ENCODE peak calls at places on chromosomes 3 and 15, in eight cellular contexts. One of them, this sample, is unnamed.

GRCh38 chr15:70198441-70199123 is 100.9 kb upstream of the TLE3 start:
- DNase-seq in stimulated activated CD4-positive, alpha-beta T cell treated with anti-CD3 and anti-CD28 coated beads, Interleukin-15, amount 100 ng/mL, for 1 hour: no peak
- DNase-seq in Right ventricle myocardium inferior: no peak
- DNase-seq in activated B cell treated with CpG ODN at 0.5 μM for 24 hours: no peak
- DNase-seq in K562: no peak
- DNase-seq in sigmoid colon: no peak
- DNase-seq in Calu3: no peak
- DNase-seq in activated CD4-positive, alpha-beta T cell treated with anti-CD3 and anti-CD28 coated beads, Interleukin-2, amount 50 U/mL, for 1 hour: no peak
- DNase-seq in this sample: no peak

GRCh38 chr3:192902481-192903023 is 15.1 kb downstream of the MB21D2 start:
- DNase-seq in Calu3: no peak
- DNase-seq in K562: no peak
- DNase-seq in activated B cell treated with CpG ODN at 0.5 μM for 24 hours: no peak
- DNase-seq in activated CD4-positive, alpha-beta T cell treated with anti-CD3 and anti-CD28 coated beads, Interleukin-2, amount 50 U/mL, for 1 hour: no peak
- DNase-seq in sigmoid colon: no peak
- DNase-seq in stimulated activated CD4-positive, alpha-beta T cell treated with anti-CD3 and anti-CD28 coated beads, Interleukin-15, amount 100 ng/mL, for 1 hour: no peak
- DNase-seq in Right ventricle myocardium inferior: no peak
- DNase-seq in this sample: no peak

GRCh38 chr15:32134777-32135307 is 104.5 kb downstream of the CHRNA7 start:
- DNase-seq in Calu3: no peak
- DNase-seq in Right ventricle myocardium inferior: no peak
- DNase-seq in sigmoid colon: no peak
- DNase-seq in stimulated activated CD4-positive, alpha-beta T cell treated with anti-CD3 and anti-CD28 coated beads, Interleukin-15, amount 100 ng/mL, for 1 hour: no peak
- DNase-seq in activated CD4-positive, alpha-beta T cell treated with anti-CD3 and anti-CD28 coated beads, Interleukin-2, amount 50 U/mL, for 1 hour: no peak
- DNase-seq in K562: no peak
- DNase-seq in activated B cell treated with CpG ODN at 0.5 μM for 24 hours: no peak
- DNase-seq in this sample: no peak

GRCh38 chr3:5005367-5005766 is 26.1 kb downstream of the BHLHE40 start:
- DNase-seq in stimulated activated CD4-positive, alpha-beta T cell treated with anti-CD3 and anti-CD28 coated beads, Interleukin-15, amount 100 ng/mL, for 1 hour: no peak
- DNase-seq in Right ventricle myocardium inferior: no peak
- DNase-seq in activated CD4-positive, alpha-beta T cell treated with anti-CD3 and anti-CD28 coated beads, Interleukin-2, amount 50 U/mL, for 1 hour: no peak
- DNase-seq in sigmoid colon: peak
- DNase-seq in Calu3: no peak
- DNase-seq in activated B cell treated with CpG ODN at 0.5 μM for 24 hours: no peak
- DNase-seq in K562: no peak
- DNase-seq in this sample: no peak

GRCh38 chr3:71318459-71318827 is 265.1 kb downstream of the FOXP1 start:
- DNase-seq in Right ventricle myocardium inferior: no peak
- DNase-seq in sigmoid colon: no peak
- DNase-seq in Calu3: no peak
- DNase-seq in activated CD4-positive, alpha-beta T cell treated with anti-CD3 and anti-CD28 coated beads, Interleukin-2, amount 50 U/mL, for 1 hour: no peak
- DNase-seq in K562: no peak
- DNase-seq in activated B cell treated with CpG ODN at 0.5 μM for 24 hours: no peak
- DNase-seq in stimulated activated CD4-positive, alpha-beta T cell treated with anti-CD3 and anti-CD28 coated beads, Interleukin-15, amount 100 ng/mL, for 1 hour: no peak
- DNase-seq in this sample: no peak

GRCh38 chr15:25849431-25849921 is 13.7 kb downstream of the ATP10A start:
- DNase-seq in sigmoid colon: peak
- DNase-seq in Right ventricle myocardium inferior: no peak
- DNase-seq in K562: no peak
- DNase-seq in stimulated activated CD4-positive, alpha-beta T cell treated with anti-CD3 and anti-CD28 coated beads, Interleukin-15, amount 100 ng/mL, for 1 hour: no peak
- DNase-seq in activated B cell treated with CpG ODN at 0.5 μM for 24 hours: no peak
- DNase-seq in Calu3: no peak
- DNase-seq in activated CD4-positive, alpha-beta T cell treated with anti-CD3 and anti-CD28 coated beads, Interleukin-2, amount 50 U/mL, for 1 hour: no peak
- DNase-seq in this sample: no peak

GRCh38 chr3:30131171-30131570 is 475.2 kb upstream of the TGFBR2 start:
- DNase-seq in Right ventricle myocardium inferior: no peak
- DNase-seq in Calu3: no peak
- DNase-seq in K562: peak
- DNase-seq in sigmoid colon: no peak
- DNase-seq in activated CD4-positive, alpha-beta T cell treated with anti-CD3 and anti-CD28 coated beads, Interleukin-2, amount 50 U/mL, for 1 hour: no peak
- DNase-seq in activated B cell treated with CpG ODN at 0.5 μM for 24 hours: no peak
- DNase-seq in stimulated activated CD4-positive, alpha-beta T cell treated with anti-CD3 and anti-CD28 coated beads, Interleukin-15, amount 100 ng/mL, for 1 hour: no peak
- DNase-seq in this sample: no peak

GRCh38 chr15:67850995-67851535 is 11.2 kb upstream of the RNU6-1 start:
- DNase-seq in activated B cell treated with CpG ODN at 0.5 μM for 24 hours: no peak
- DNase-seq in K562: no peak
- DNase-seq in Calu3: no peak
- DNase-seq in Right ventricle myocardium inferior: no peak
- DNase-seq in sigmoid colon: peak
- DNase-seq in activated CD4-positive, alpha-beta T cell treated with anti-CD3 and anti-CD28 coated beads, Interleukin-2, amount 50 U/mL, for 1 hour: no peak
- DNase-seq in stimulated activated CD4-positive, alpha-beta T cell treated with anti-CD3 and anti-CD28 coated beads, Interleukin-15, amount 100 ng/mL, for 1 hour: no peak
- DNase-seq in this sample: no peak

GRCh38 chr3:113124256-113124830 is 87.0 kb upstream of the BOC start:
- DNase-seq in stimulated activated CD4-positive, alpha-beta T cell treated with anti-CD3 and anti-CD28 coated beads, Interleukin-15, amount 100 ng/mL, for 1 hour: no peak
- DNase-seq in Calu3: no peak
- DNase-seq in Right ventricle myocardium inferior: no peak
- DNase-seq in sigmoid colon: no peak
- DNase-seq in activated B cell treated with CpG ODN at 0.5 μM for 24 hours: no peak
- DNase-seq in activated CD4-positive, alpha-beta T cell treated with anti-CD3 and anti-CD28 coated beads, Interleukin-2, amount 50 U/mL, for 1 hour: no peak
- DNase-seq in K562: no peak
- DNase-seq in this sample: no peak

GRCh38 chr15:40471105-40471777 is 457 bp downstream of the CHST14 start:
- DNase-seq in activated CD4-positive, alpha-beta T cell treated with anti-CD3 and anti-CD28 coated beads, Interleukin-2, amount 50 U/mL, for 1 hour: peak
- DNase-seq in activated B cell treated with CpG ODN at 0.5 μM for 24 hours: peak
- DNase-seq in K562: peak
- DNase-seq in stimulated activated CD4-positive, alpha-beta T cell treated with anti-CD3 and anti-CD28 coated beads, Interleukin-15, amount 100 ng/mL, for 1 hour: peak
- DNase-seq in Calu3: peak
- DNase-seq in sigmoid colon: no peak
- DNase-seq in Right ventricle myocardium inferior: peak
- DNase-seq in this sample: no peak

GRCh38 chr15:41981373-41982132 is 9.2 kb upstream of the EHD4 start:
- DNase-seq in K562: peak
- DNase-seq in sigmoid colon: peak
- DNase-seq in activated B cell treated with CpG ODN at 0.5 μM for 24 hours: no peak
- DNase-seq in Right ventricle myocardium inferior: no peak
- DNase-seq in Calu3: no peak
- DNase-seq in activated CD4-positive, alpha-beta T cell treated with anti-CD3 and anti-CD28 coated beads, Interleukin-2, amount 50 U/mL, for 1 hour: no peak
- DNase-seq in stimulated activated CD4-positive, alpha-beta T cell treated with anti-CD3 and anti-CD28 coated beads, Interleukin-15, amount 100 ng/mL, for 1 hour: no peak
- DNase-seq in this sample: no peak

GRCh38 chr3:45112939-45113338 is 33.2 kb downstream of the CDCP1 start:
- DNase-seq in Right ventricle myocardium inferior: no peak
- DNase-seq in activated CD4-positive, alpha-beta T cell treated with anti-CD3 and anti-CD28 coated beads, Interleukin-2, amount 50 U/mL, for 1 hour: no peak
- DNase-seq in sigmoid colon: no peak
- DNase-seq in stimulated activated CD4-positive, alpha-beta T cell treated with anti-CD3 and anti-CD28 coated beads, Interleukin-15, amount 100 ng/mL, for 1 hour: no peak
- DNase-seq in Calu3: no peak
- DNase-seq in activated B cell treated with CpG ODN at 0.5 μM for 24 hours: no peak
- DNase-seq in K562: no peak
- DNase-seq in this sample: no peak

GRCh38 chr3:99562138-99562537 is 76.3 kb upstream of the COL8A1 start:
- DNase-seq in activated B cell treated with CpG ODN at 0.5 μM for 24 hours: no peak
- DNase-seq in Calu3: peak
- DNase-seq in sigmoid colon: no peak
- DNase-seq in Right ventricle myocardium inferior: no peak
- DNase-seq in activated CD4-positive, alpha-beta T cell treated with anti-CD3 and anti-CD28 coated beads, Interleukin-2, amount 50 U/mL, for 1 hour: no peak
- DNase-seq in stimulated activated CD4-positive, alpha-beta T cell treated with anti-CD3 and anti-CD28 coated beads, Interleukin-15, amount 100 ng/mL, for 1 hour: no peak
- DNase-seq in K562: no peak
- DNase-seq in this sample: no peak

GRCh38 chr15:45499426-45499825 is 23.1 kb downstream of the SLC30A4 start:
- DNase-seq in Right ventricle myocardium inferior: no peak
- DNase-seq in K562: no peak
- DNase-seq in sigmoid colon: no peak
- DNase-seq in activated B cell treated with CpG ODN at 0.5 μM for 24 hours: no peak
- DNase-seq in activated CD4-positive, alpha-beta T cell treated with anti-CD3 and anti-CD28 coated beads, Interleukin-2, amount 50 U/mL, for 1 hour: no peak
- DNase-seq in Calu3: no peak
- DNase-seq in stimulated activated CD4-positive, alpha-beta T cell treated with anti-CD3 and anti-CD28 coated beads, Interleukin-15, amount 100 ng/mL, for 1 hour: no peak
- DNase-seq in this sample: no peak

GRCh38 chr15:73851679-73852078 is 21.7 kb upstream of the TBC1D21 start:
- DNase-seq in stimulated activated CD4-positive, alpha-beta T cell treated with anti-CD3 and anti-CD28 coated beads, Interleukin-15, amount 100 ng/mL, for 1 hour: no peak
- DNase-seq in Calu3: peak
- DNase-seq in activated B cell treated with CpG ODN at 0.5 μM for 24 hours: no peak
- DNase-seq in Right ventricle myocardium inferior: no peak
- DNase-seq in activated CD4-positive, alpha-beta T cell treated with anti-CD3 and anti-CD28 coated beads, Interleukin-2, amount 50 U/mL, for 1 hour: peak
- DNase-seq in K562: peak
- DNase-seq in sigmoid colon: no peak
- DNase-seq in this sample: no peak

GRCh38 chr15:71079208-71080044 is 35.8 kb upstream of the THSD4 start:
- DNase-seq in activated CD4-positive, alpha-beta T cell treated with anti-CD3 and anti-CD28 coated beads, Interleukin-2, amount 50 U/mL, for 1 hour: no peak
- DNase-seq in stimulated activated CD4-positive, alpha-beta T cell treated with anti-CD3 and anti-CD28 coated beads, Interleukin-15, amount 100 ng/mL, for 1 hour: no peak
- DNase-seq in activated B cell treated with CpG ODN at 0.5 μM for 24 hours: no peak
- DNase-seq in K562: no peak
- DNase-seq in Right ventricle myocardium inferior: no peak
- DNase-seq in sigmoid colon: no peak
- DNase-seq in Calu3: peak
- DNase-seq in this sample: no peak

GRCh38 chr15:92451225-92451825 is 57.6 kb downstream of the ST8SIA2 start:
- DNase-seq in activated CD4-positive, alpha-beta T cell treated with anti-CD3 and anti-CD28 coated beads, Interleukin-2, amount 50 U/mL, for 1 hour: no peak
- DNase-seq in K562: no peak
- DNase-seq in stimulated activated CD4-positive, alpha-beta T cell treated with anti-CD3 and anti-CD28 coated beads, Interleukin-15, amount 100 ng/mL, for 1 hour: no peak
- DNase-seq in activated B cell treated with CpG ODN at 0.5 μM for 24 hours: no peak
- DNase-seq in Calu3: no peak
- DNase-seq in Right ventricle myocardium inferior: no peak
- DNase-seq in sigmoid colon: no peak
- DNase-seq in this sample: no peak

GRCh38 chr15:32818758-32819405 is 101.1 kb downstream of the GREM1 start:
- DNase-seq in Calu3: no peak
- DNase-seq in activated CD4-positive, alpha-beta T cell treated with anti-CD3 and anti-CD28 coated beads, Interleukin-2, amount 50 U/mL, for 1 hour: no peak
- DNase-seq in activated B cell treated with CpG ODN at 0.5 μM for 24 hours: no peak
- DNase-seq in Right ventricle myocardium inferior: no peak
- DNase-seq in stimulated activated CD4-positive, alpha-beta T cell treated with anti-CD3 and anti-CD28 coated beads, Interleukin-15, amount 100 ng/mL, for 1 hour: no peak
- DNase-seq in K562: no peak
- DNase-seq in sigmoid colon: no peak
- DNase-seq in this sample: no peak

GRCh38 chr3:53464424-53464823 is 30.0 kb upstream of the CACNA1D start:
- DNase-seq in Right ventricle myocardium inferior: no peak
- DNase-seq in activated B cell treated with CpG ODN at 0.5 μM for 24 hours: no peak
- DNase-seq in K562: no peak
- DNase-seq in sigmoid colon: no peak
- DNase-seq in activated CD4-positive, alpha-beta T cell treated with anti-CD3 and anti-CD28 coated beads, Interleukin-2, amount 50 U/mL, for 1 hour: no peak
- DNase-seq in stimulated activated CD4-positive, alpha-beta T cell treated with anti-CD3 and anti-CD28 coated beads, Interleukin-15, amount 100 ng/mL, for 1 hour: no peak
- DNase-seq in Calu3: peak
- DNase-seq in this sample: no peak

GRCh38 chr15:98907921-98908490 is 99.6 kb downstream of the PGPEP1L start:
- DNase-seq in stimulated activated CD4-positive, alpha-beta T cell treated with anti-CD3 and anti-CD28 coated beads, Interleukin-15, amount 100 ng/mL, for 1 hour: no peak
- DNase-seq in Calu3: no peak
- DNase-seq in K562: no peak
- DNase-seq in sigmoid colon: no peak
- DNase-seq in activated B cell treated with CpG ODN at 0.5 μM for 24 hours: no peak
- DNase-seq in activated CD4-positive, alpha-beta T cell treated with anti-CD3 and anti-CD28 coated beads, Interleukin-2, amount 50 U/mL, for 1 hour: no peak
- DNase-seq in Right ventricle myocardium inferior: no peak
- DNase-seq in this sample: no peak

GRCh38 chr15:66734961-66735908 is 33.2 kb downstream of the SMAD6 start:
- DNase-seq in activated B cell treated with CpG ODN at 0.5 μM for 24 hours: no peak
- DNase-seq in stimulated activated CD4-positive, alpha-beta T cell treated with anti-CD3 and anti-CD28 coated beads, Interleukin-15, amount 100 ng/mL, for 1 hour: no peak
- DNase-seq in K562: no peak
- DNase-seq in Calu3: no peak
- DNase-seq in activated CD4-positive, alpha-beta T cell treated with anti-CD3 and anti-CD28 coated beads, Interleukin-2, amount 50 U/mL, for 1 hour: no peak
- DNase-seq in sigmoid colon: peak
- DNase-seq in Right ventricle myocardium inferior: no peak
- DNase-seq in this sample: no peak

GRCh38 chr3:161266731-161267150 is 45.6 kb downstream of the NMD3 start:
- DNase-seq in sigmoid colon: no peak
- DNase-seq in Calu3: peak
- DNase-seq in activated B cell treated with CpG ODN at 0.5 μM for 24 hours: no peak
- DNase-seq in Right ventricle myocardium inferior: no peak
- DNase-seq in stimulated activated CD4-positive, alpha-beta T cell treated with anti-CD3 and anti-CD28 coated beads, Interleukin-15, amount 100 ng/mL, for 1 hour: no peak
- DNase-seq in K562: no peak
- DNase-seq in activated CD4-positive, alpha-beta T cell treated with anti-CD3 and anti-CD28 coated beads, Interleukin-2, amount 50 U/mL, for 1 hour: no peak
- DNase-seq in this sample: no peak

GRCh38 chr3:106004137-106004600 is 135.4 kb upstream of the CBLB start:
- DNase-seq in activated B cell treated with CpG ODN at 0.5 μM for 24 hours: no peak
- DNase-seq in sigmoid colon: no peak
- DNase-seq in K562: peak
- DNase-seq in Calu3: no peak
- DNase-seq in activated CD4-positive, alpha-beta T cell treated with anti-CD3 and anti-CD28 coated beads, Interleukin-2, amount 50 U/mL, for 1 hour: no peak
- DNase-seq in Right ventricle myocardium inferior: no peak
- DNase-seq in stimulated activated CD4-positive, alpha-beta T cell treated with anti-CD3 and anti-CD28 coated beads, Interleukin-15, amount 100 ng/mL, for 1 hour: no peak
- DNase-seq in this sample: no peak

GRCh38 chr3:194296448-194296831 is 54.7 kb downstream of the CPN2 start:
- DNase-seq in Right ventricle myocardium inferior: no peak
- DNase-seq in sigmoid colon: peak
- DNase-seq in activated CD4-positive, alpha-beta T cell treated with anti-CD3 and anti-CD28 coated beads, Interleukin-2, amount 50 U/mL, for 1 hour: no peak
- DNase-seq in K562: no peak
- DNase-seq in activated B cell treated with CpG ODN at 0.5 μM for 24 hours: no peak
- DNase-seq in stimulated activated CD4-positive, alpha-beta T cell treated with anti-CD3 and anti-CD28 coated beads, Interleukin-15, amount 100 ng/mL, for 1 hour: no peak
- DNase-seq in Calu3: peak
- DNase-seq in this sample: no peak

GRCh38 chr3:141681390-141681780 is 56.7 kb upstream of the RNF7 start:
- DNase-seq in Calu3: no peak
- DNase-seq in K562: no peak
- DNase-seq in activated CD4-positive, alpha-beta T cell treated with anti-CD3 and anti-CD28 coated beads, Interleukin-2, amount 50 U/mL, for 1 hour: no peak
- DNase-seq in stimulated activated CD4-positive, alpha-beta T cell treated with anti-CD3 and anti-CD28 coated beads, Interleukin-15, amount 100 ng/mL, for 1 hour: no peak
- DNase-seq in sigmoid colon: no peak
- DNase-seq in Right ventricle myocardium inferior: no peak
- DNase-seq in activated B cell treated with CpG ODN at 0.5 μM for 24 hours: no peak
- DNase-seq in this sample: no peak

GRCh38 chr15:85667491-85668424 is 127.0 kb downstream of the KLHL25 start:
- DNase-seq in Right ventricle myocardium inferior: no peak
- DNase-seq in activated B cell treated with CpG ODN at 0.5 μM for 24 hours: no peak
- DNase-seq in Calu3: peak
- DNase-seq in activated CD4-positive, alpha-beta T cell treated with anti-CD3 and anti-CD28 coated beads, Interleukin-2, amount 50 U/mL, for 1 hour: peak
- DNase-seq in stimulated activated CD4-positive, alpha-beta T cell treated with anti-CD3 and anti-CD28 coated beads, Interleukin-15, amount 100 ng/mL, for 1 hour: peak
- DNase-seq in K562: no peak
- DNase-seq in sigmoid colon: no peak
- DNase-seq in this sample: peak

GRCh38 chr3:28286595-28286994 is 45.2 kb downstream of the CMC1 start:
- DNase-seq in sigmoid colon: no peak
- DNase-seq in K562: peak
- DNase-seq in Right ventricle myocardium inferior: no peak
- DNase-seq in activated B cell treated with CpG ODN at 0.5 μM for 24 hours: no peak
- DNase-seq in Calu3: no peak
- DNase-seq in activated CD4-positive, alpha-beta T cell treated with anti-CD3 and anti-CD28 coated beads, Interleukin-2, amount 50 U/mL, for 1 hour: no peak
- DNase-seq in stimulated activated CD4-positive, alpha-beta T cell treated with anti-CD3 and anti-CD28 coated beads, Interleukin-15, amount 100 ng/mL, for 1 hour: no peak
- DNase-seq in this sample: no peak

GRCh38 chr3:105868450-105868744 is 415 bp downstream of the CBLB start:
- DNase-seq in activated CD4-positive, alpha-beta T cell treated with anti-CD3 and anti-CD28 coated beads, Interleukin-2, amount 50 U/mL, for 1 hour: peak
- DNase-seq in K562: peak
- DNase-seq in Calu3: peak
- DNase-seq in activated B cell treated with CpG ODN at 0.5 μM for 24 hours: no peak
- DNase-seq in Right ventricle myocardium inferior: peak
- DNase-seq in stimulated activated CD4-positive, alpha-beta T cell treated with anti-CD3 and anti-CD28 coated beads, Interleukin-15, amount 100 ng/mL, for 1 hour: no peak
- DNase-seq in sigmoid colon: peak
- DNase-seq in this sample: peak

GRCh38 chr3:46408853-46409252 is 1.8 kb downstream of the CCRL2 start:
- DNase-seq in sigmoid colon: no peak
- DNase-seq in Calu3: no peak
- DNase-seq in stimulated activated CD4-positive, alpha-beta T cell treated with anti-CD3 and anti-CD28 coated beads, Interleukin-15, amount 100 ng/mL, for 1 hour: no peak
- DNase-seq in K562: peak
- DNase-seq in activated CD4-positive, alpha-beta T cell treated with anti-CD3 and anti-CD28 coated beads, Interleukin-2, amount 50 U/mL, for 1 hour: no peak
- DNase-seq in activated B cell treated with CpG ODN at 0.5 μM for 24 hours: no peak
- DNase-seq in Right ventricle myocardium inferior: no peak
- DNase-seq in this sample: no peak

GRCh38 chr3:140424211-140424610 is 253.7 kb upstream of the TRIM42 start:
- DNase-seq in Calu3: no peak
- DNase-seq in Right ventricle myocardium inferior: no peak
- DNase-seq in activated B cell treated with CpG ODN at 0.5 μM for 24 hours: no peak
- DNase-seq in K562: no peak
- DNase-seq in sigmoid colon: no peak
- DNase-seq in stimulated activated CD4-positive, alpha-beta T cell treated with anti-CD3 and anti-CD28 coated beads, Interleukin-15, amount 100 ng/mL, for 1 hour: no peak
- DNase-seq in activated CD4-positive, alpha-beta T cell treated with anti-CD3 and anti-CD28 coated beads, Interleukin-2, amount 50 U/mL, for 1 hour: no peak
- DNase-seq in this sample: no peak

GRCh38 chr15:33086500-33087141 is 107.9 kb downstream of the FMN1 start:
- DNase-seq in stimulated activated CD4-positive, alpha-beta T cell treated with anti-CD3 and anti-CD28 coated beads, Interleukin-15, amount 100 ng/mL, for 1 hour: no peak
- DNase-seq in Calu3: no peak
- DNase-seq in activated B cell treated with CpG ODN at 0.5 μM for 24 hours: no peak
- DNase-seq in activated CD4-positive, alpha-beta T cell treated with anti-CD3 and anti-CD28 coated beads, Interleukin-2, amount 50 U/mL, for 1 hour: no peak
- DNase-seq in sigmoid colon: no peak
- DNase-seq in Right ventricle myocardium inferior: no peak
- DNase-seq in K562: peak
- DNase-seq in this sample: no peak

GRCh38 chr3:65338571-65338970 is 650.8 kb upstream of the ADAMTS9 start:
- DNase-seq in sigmoid colon: no peak
- DNase-seq in activated B cell treated with CpG ODN at 0.5 μM for 24 hours: no peak
- DNase-seq in Right ventricle myocardium inferior: no peak
- DNase-seq in activated CD4-positive, alpha-beta T cell treated with anti-CD3 and anti-CD28 coated beads, Interleukin-2, amount 50 U/mL, for 1 hour: no peak
- DNase-seq in stimulated activated CD4-positive, alpha-beta T cell treated with anti-CD3 and anti-CD28 coated beads, Interleukin-15, amount 100 ng/mL, for 1 hour: no peak
- DNase-seq in Calu3: no peak
- DNase-seq in K562: no peak
- DNase-seq in this sample: no peak

This sample was measured in lung.